ENCODE peak calls at places on chromosomes 5 and 9, in nine cellular contexts. Z, G, S, H, R, K, J, N and U are unnamed samples.

GRCh38 chr9:92963831-92964606 is 16.7 kb downstream of the FGD3 start:
- DNase-seq in Z (no peak), G (no peak), S (no peak), H (no peak), R (no peak), K (no peak), J (no peak), N (no peak), U (no peak)

GRCh38 chr9:79447760-79448159 is 124.0 kb upstream of the TLE4 start:
- DNase-seq in Z (no peak), G (no peak), S (no peak), H (no peak), R (peak), K (no peak), J (no peak), N (no peak), U (no peak)

GRCh38 chr5:93598997-93599371 is 16.0 kb downstream of the NR2F1 start:
- DNase-seq in Z (no peak), G (no peak), S (no peak), H (no peak), R (no peak), K (peak), J (no peak), N (no peak), U (no peak)

GRCh38 chr5:150904479-150905311 is at the start of gene ZNF300:
- DNase-seq in Z (peak), G (peak), S (peak), H (peak), R (peak), K (peak), J (peak), N (peak), U (peak)

GRCh38 chr5:14572384-14572783 is 9.2 kb upstream of the OTULINL start:
- DNase-seq in Z (no peak), G (no peak), S (no peak), H (no peak), R (no peak), K (no peak), J (no peak), N (no peak), U (no peak)

GRCh38 chr5:23033864-23034263 is 180.7 kb upstream of the CDH12 start:
- DNase-seq in Z (no peak), G (no peak), S (no peak), H (no peak), R (no peak), K (no peak), J (no peak), N (no peak), U (no peak)

GRCh38 chr9:136808075-136808780 is 480 bp downstream of the RABL6 start:
- DNase-seq in Z (peak), G (peak), S (no peak), H (no peak), R (peak), K (peak), J (no peak), N (no peak), U (peak)

GRCh38 chr5:153827407-153827806 is 211.3 kb downstream of the FAM114A2 start:
- DNase-seq in Z (no peak), G (no peak), S (no peak), H (no peak), R (no peak), K (peak), J (no peak), N (peak), U (no peak)

GRCh38 chr5:179422840-179423523 is 77.7 kb upstream of the ADAMTS2 start:
- DNase-seq in Z (peak), G (no peak), S (no peak), H (no peak), R (no peak), K (no peak), J (no peak), N (no peak), U (no peak)

GRCh38 chr9:137049544-137050449 is 3.8 kb upstream of the NPDC1 start:
- DNase-seq in Z (no peak), G (no peak), S (peak), H (peak), R (peak), K (peak), J (no peak), N (peak), U (peak)

GRCh38 chr5:16508730-16509531 is 43.3 kb upstream of the ZNF622 start:
- DNase-seq in Z (peak), G (no peak), S (no peak), H (no peak), R (peak), K (peak), J (no peak), N (peak), U (peak)

GRCh38 chr5:6723901-6724300 is 10.7 kb downstream of the TENT4A start:
- DNase-seq in Z (no peak), G (no peak), S (no peak), H (no peak), R (no peak), K (no peak), J (no peak), N (no peak), U (no peak)

GRCh38 chr5:104247260-104247659 is 684.7 kb upstream of the NUDT12 start:
- DNase-seq in Z (no peak), G (no peak), S (no peak), H (no peak), R (no peak), K (no peak), J (no peak), N (no peak), U (no peak)

GRCh38 chr5:150006318-150006717 is 5.8 kb downstream of the HMGXB3 start:
- DNase-seq in Z (no peak), G (no peak), S (no peak), H (no peak), R (no peak), K (no peak), J (no peak), N (no peak), U (no peak)

GRCh38 chr9:134725605-134725940 is 84.0 kb downstream of the COL5A1 start:
- DNase-seq in Z (no peak), G (no peak), S (no peak), H (no peak), R (no peak), K (no peak), J (no peak), N (peak), U (no peak)

GRCh38 chr5:178553517-178553916 is 36.7 kb downstream of the COL23A1 start:
- DNase-seq in Z (no peak), G (no peak), S (no peak), H (no peak), R (no peak), K (no peak), J (peak), N (no peak), U (no peak)

GRCh38 chr5:169696621-169697517 is 59.8 kb downstream of the DOCK2 start:
- DNase-seq in Z (no peak), G (no peak), S (no peak), H (peak), R (no peak), K (no peak), J (no peak), N (peak), U (peak)

GRCh38 chr9:136053757-136054142 is 41.3 kb downstream of the NACC2 start:
- DNase-seq in Z (no peak), G (no peak), S (no peak), H (no peak), R (no peak), K (no peak), J (no peak), N (no peak), U (no peak)

GRCh38 chr9:98326402-98327248 is 71.2 kb upstream of the TBC1D2 start:
- DNase-seq in Z (no peak), G (no peak), S (no peak), H (peak), R (no peak), K (no peak), J (no peak), N (peak), U (peak)

GRCh38 chr5:149962040-149962439 is 1.5 kb downstream of the SLC26A2 start:
- DNase-seq in Z (no peak), G (no peak), S (peak), H (peak), R (peak), K (peak), J (no peak), N (peak), U (peak)

GRCh38 chr9:137025120-137025966 is 2.7 kb downstream of the ABCA2 start:
- DNase-seq in Z (no peak), G (no peak), S (no peak), H (no peak), R (no peak), K (peak), J (peak), N (no peak), U (no peak)

GRCh38 chr5:91162534-91163381 is 220.4 kb downstream of the ARRDC3 start:
- DNase-seq in Z (peak), G (no peak), S (peak), H (peak), R (no peak), K (no peak), J (peak), N (peak), U (peak)

GRCh38 chr9:137851516-137852217 is 25.9 kb upstream of the CACNA1B start:
- DNase-seq in Z (no peak), G (no peak), S (no peak), H (no peak), R (no peak), K (no peak), J (no peak), N (no peak), U (no peak)

GRCh38 chr5:102666164-102666951 is 88.7 kb upstream of the PAM start:
- DNase-seq in Z (no peak), G (no peak), S (no peak), H (no peak), R (no peak), K (peak), J (peak), N (peak), U (no peak)

GRCh38 chr5:147554285-147554817 is 44.5 kb upstream of the DPYSL3 start:
- DNase-seq in Z (no peak), G (no peak), S (no peak), H (peak), R (no peak), K (no peak), J (no peak), N (peak), U (peak)

GRCh38 chr9:98254236-98255063 is 999 bp downstream of the TBC1D2 start:
- DNase-seq in Z (no peak), G (no peak), S (no peak), H (no peak), R (no peak), K (no peak), J (no peak), N (no peak), U (peak)

GRCh38 chr5:167763772-167764171 is 527.7 kb upstream of the WWC1 start:
- DNase-seq in Z (no peak), G (no peak), S (no peak), H (peak), R (no peak), K (no peak), J (no peak), N (peak), U (peak)

GRCh38 chr9:133952598-133953550 is 39.2 kb downstream of the VAV2 start:
- DNase-seq in Z (no peak), G (no peak), S (no peak), H (no peak), R (no peak), K (no peak), J (no peak), N (no peak), U (no peak)

GRCh38 chr5:125592856-125593255 is 830.4 kb upstream of the GRAMD2B start:
- DNase-seq in Z (no peak), G (no peak), S (no peak), H (no peak), R (no peak), K (no peak), J (no peak), N (no peak), U (no peak)

GRCh38 chr5:87423755-87424154 is 11.0 kb upstream of the CCNH start:
- DNase-seq in Z (no peak), G (no peak), S (no peak), H (no peak), R (no peak), K (no peak), J (no peak), N (no peak), U (no peak)

GRCh38 chr5:167964529-167964928 is 326.9 kb upstream of the WWC1 start:
- DNase-seq in Z (no peak), G (no peak), S (peak), H (no peak), R (no peak), K (peak), J (no peak), N (no peak), U (no peak)

GRCh38 chr9:70363760-70364159 is 50.7 kb downstream of the KLF9 start:
- DNase-seq in Z (no peak), G (no peak), S (no peak), H (no peak), R (no peak), K (no peak), J (no peak), N (no peak), U (no peak)

GRCh38 chr9:70367305-70367930 is 47.0 kb downstream of the KLF9 start:
- DNase-seq in Z (no peak), G (no peak), S (no peak), H (no peak), R (no peak), K (no peak), J (no peak), N (no peak), U (no peak)

DNA sequence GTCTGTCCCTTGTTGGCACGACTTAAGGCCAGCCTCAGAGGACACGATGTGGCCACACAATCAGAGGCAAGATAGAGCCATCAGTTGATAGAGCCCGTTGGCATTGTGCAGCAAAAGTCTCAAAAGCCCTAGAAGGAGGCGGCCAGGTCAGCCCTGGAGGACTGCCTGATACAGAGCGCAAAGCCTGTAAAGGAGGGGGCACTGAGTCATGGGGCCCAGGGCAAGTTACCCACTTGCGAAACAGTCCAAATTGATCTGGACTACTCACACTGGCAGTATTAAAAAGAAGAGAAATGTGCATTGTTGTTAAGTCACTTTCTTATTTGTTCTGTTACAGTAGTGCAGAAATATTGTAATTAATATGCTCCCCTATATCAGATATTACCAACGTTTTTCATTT is 51.5 kb downstream of the KLF9 start:
- DNase-seq in Z (no peak), G (no peak), S (no peak), H (peak), R (no peak), K (no peak), J (no peak), N (peak), U (peak)
- H3K4me3 ChIP-seq in Z (no peak), G (no peak), S (no peak), H (no peak), R (no peak), K (no peak), J (no peak), N (no peak), U (no peak)

DNA sequence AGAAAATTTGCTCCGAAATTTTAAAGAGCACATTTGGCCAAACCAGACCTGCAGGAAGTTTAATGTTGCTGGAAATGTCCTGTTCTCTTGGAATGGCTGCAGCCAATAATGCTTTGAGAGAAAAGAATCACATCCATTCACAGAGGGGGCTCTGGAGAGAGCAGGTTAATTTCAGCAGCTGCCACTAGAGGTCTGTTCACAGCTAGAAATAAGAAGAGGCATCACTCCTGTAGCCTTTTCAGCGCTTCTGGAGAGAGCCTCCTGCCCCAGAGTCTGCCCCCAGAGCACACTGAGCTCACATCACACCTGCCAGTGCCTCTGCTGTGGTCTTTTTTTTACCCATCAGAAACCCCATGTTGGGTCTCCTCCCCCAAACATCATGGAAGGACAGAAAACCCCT is 124.8 kb upstream of the RAD23B start:
- DNase-seq in Z (no peak), G (no peak), S (peak), H (peak), R (peak), K (peak), J (no peak), N (peak), U (peak)
- TF ChIP-seq CTCF in Z (peak), G (no peak), S (peak), H (peak), R (peak), K (peak), J (peak), N (peak), U (peak)

GRCh38 chr5:142129447-142129846 is 20.9 kb downstream of the NDFIP1 start:
- DNase-seq in Z (no peak), G (no peak), S (no peak), H (no peak), R (no peak), K (no peak), J (no peak), N (no peak), U (no peak)
- H3K4me3 ChIP-seq in Z (no peak), G (no peak), S (no peak), H (no peak), R (no peak), K (no peak), J (no peak), N (peak), U (no peak)

GRCh38 chr5:118952992-118953651 is 35.2 kb downstream of the DTWD2 start:
- DNase-seq in Z (no peak), G (no peak), S (no peak), H (no peak), R (no peak), K (no peak), J (no peak), N (peak), U (no peak)

GRCh38 chr5:118953652-118954005 is 34.7 kb downstream of the DTWD2 start:
- DNase-seq in Z (no peak), G (no peak), S (no peak), H (no peak), R (no peak), K (no peak), J (no peak), N (no peak), U (no peak)

GRCh38 chr5:118960557-118960956 is 27.8 kb downstream of the DTWD2 start:
- DNase-seq in Z (no peak), G (no peak), S (no peak), H (no peak), R (no peak), K (no peak), J (no peak), N (no peak), U (no peak)

GRCh38 chr5:118956727-118957126 is 31.6 kb downstream of the DTWD2 start:
- DNase-seq in Z (no peak), G (no peak), S (peak), H (peak), R (peak), K (no peak), J (no peak), N (peak), U (peak)
- TF ChIP-seq CTCF in Z (peak), G (no peak), S (peak), H (peak), R (peak), K (peak), J (peak), N (peak), U (no peak)

GRCh38 chr5:96753848-96754247 is 53.9 kb downstream of the ERAP1 start:
- DNase-seq in Z (no peak), G (no peak), S (no peak), H (no peak), R (no peak), K (no peak), J (no peak), N (no peak), U (no peak)
- H3K4me3 ChIP-seq in Z (no peak), G (no peak), S (no peak), H (no peak), R (no peak), K (no peak), J (no peak), N (no peak), U (no peak)